ENCODE peak calls at places on chromosomes 11 and 22, in four cellular contexts. Z is AG04449, R is psoas muscle, M is IMR-90. H is an unnamed sample.

GRCh38 chr11:24645563-24645962 is 148.7 kb downstream of the LUZP2 start:
- DNase-seq in Z (no peak), R (no peak), M (no peak), H (no peak)

GRCh38 chr11:33452806-33453205 is 195.6 kb downstream of the HIPK3 start:
- DNase-seq in Z (peak; percentile 82), R (no peak), M (peak; percentile 94), H (peak; percentile 81)

GRCh38 chr11:130641884-130642283 is 193.4 kb downstream of the ADAMTS15 start:
- DNase-seq in Z (no peak), R (no peak), M (no peak), H (no peak)

GRCh38 chr22:32073823-32074380 is 30.8 kb downstream of the SLC5A1 start:
- DNase-seq in Z (no peak), R (no peak), M (no peak), H (no peak)

GRCh38 chr11:94832604-94833238 is 64.6 kb downstream of the AMOTL1 start:
- DNase-seq in Z (no peak), R (no peak), M (no peak), H (no peak)

GRCh38 chr11:88695701-88696414 is 358.3 kb upstream of the CTSC start:
- DNase-seq in Z (no peak), R (no peak), M (no peak), H (no peak)

GRCh38 chr11:26805001-26805400 is 83.1 kb upstream of the SLC5A12 start:
- DNase-seq in Z (no peak), R (no peak), M (no peak), H (no peak)

GRCh38 chr11:110367571-110367970 is 62.2 kb upstream of the FDX1 start:
- DNase-seq in Z (no peak), R (no peak), M (no peak), H (no peak)

GRCh38 chr11:64339754-64340408 is at the start of gene CCDC88B:
- DNase-seq in Z (no peak), R (peak; percentile 59), M (no peak), H (no peak)

GRCh38 chr22:47810505-47811500 is 1048.4 kb downstream of the TBC1D22A start:
- DNase-seq in Z (no peak), R (no peak), M (no peak), H (no peak)

GRCh38 chr11:64058494-64058893 is 22.8 kb downstream of the FLRT1 start:
- DNase-seq in Z (no peak), R (no peak), M (no peak), H (no peak)

GRCh38 chr11:117808768-117809167 is 11.8 kb upstream of the DSCAML1 start:
- DNase-seq in Z (no peak), R (no peak), M (no peak), H (no peak)

GRCh38 chr22:23237841-23238240 is 57.5 kb downstream of the BCR start:
- DNase-seq in Z (no peak), R (no peak), M (no peak), H (no peak)

GRCh38 chr11:627273-627585 is 248 bp upstream of the SCT start:
- DNase-seq in Z (no peak), R (no peak), M (no peak), H (no peak)

GRCh38 chr11:46410021-46410420 is 18.4 kb upstream of the CHRM4 start:
- DNase-seq in Z (no peak), R (no peak), M (no peak), H (no peak)

GRCh38 chr11:19519912-19520641 is 192.6 kb upstream of the NAV2 start:
- DNase-seq in Z (no peak), R (no peak), M (no peak), H (peak; percentile 22)

GRCh38 chr11:4891996-4892640 is 10.4 kb downstream of the OR51T1 start:
- DNase-seq in Z (peak; percentile 59), R (no peak), M (peak; percentile 93), H (peak; percentile 91)

GRCh38 chr11:31643831-31644230 is 134.3 kb downstream of the ELP4 start:
- DNase-seq in Z (no peak), R (no peak), M (peak; percentile 67), H (peak; percentile 35)

GRCh38 chr22:37971475-37972434 is 12.6 kb downstream of the SOX10 start:
- DNase-seq in Z (no peak), R (no peak), M (no peak), H (no peak)

GRCh38 chr11:1923201-1923956 is 3.9 kb downstream of the TNNT3 start:
- DNase-seq in Z (no peak), R (no peak), M (no peak), H (no peak)

GRCh38 chr11:73198677-73199076 is 19.4 kb upstream of the P2RY2 start:
- DNase-seq in Z (no peak), R (no peak), M (no peak), H (no peak)

GRCh38 chr11:1146311-1146864 is 11.4 kb upstream of the MUC5AC start:
- DNase-seq in Z (no peak), R (no peak), M (no peak), H (no peak)

GRCh38 chr11:109859325-109859724 is 233.9 kb upstream of the ZC3H12C start:
- DNase-seq in Z (no peak), R (no peak), M (peak; percentile 92), H (peak; percentile 43)

GRCh38 chr22:25876871-25877270 is 134.9 kb downstream of the MYO18B start:
- DNase-seq in Z (no peak), R (no peak), M (no peak), H (no peak)

GRCh38 chr11:67029146-67029545 is 6.2 kb downstream of the SYT12 start:
- DNase-seq in Z (no peak), R (no peak), M (peak; percentile 31), H (no peak)

GRCh38 chr11:2096001-2096918 is 42.9 kb downstream of the IGF2 start:
- DNase-seq in Z (peak; percentile 33), R (no peak), M (peak; percentile 50), H (no peak)

GRCh38 chr11:103673773-103674172 is 362.7 kb upstream of the DDI1 start:
- DNase-seq in Z (no peak), R (no peak), M (peak; percentile 71), H (no peak)

GRCh38 chr11:60937144-60937527 is 12.9 kb downstream of the TMEM132A start:
- DNase-seq in Z (no peak), R (no peak), M (no peak), H (no peak)

GRCh38 chr11:76523147-76523546 is 78.3 kb downstream of the EMSY start:
- DNase-seq in Z (no peak), R (no peak), M (no peak), H (no peak)

GRCh38 chr11:8332196-8332595 is 68.5 kb upstream of the LMO1 start:
- DNase-seq in Z (no peak), R (no peak), M (no peak), H (no peak)

GRCh38 chr22:50118557-50119168 is 28.9 kb downstream of the MOV10L1 start:
- DNase-seq in Z (peak; percentile 50), R (no peak), M (peak; percentile 100), H (peak; percentile 81)

GRCh38 chr11:95365346-95365745 is 134.3 kb upstream of the SESN3 start:
- DNase-seq in Z (no peak), R (no peak), M (no peak), H (no peak)

GRCh38 chr22:39115976-39116621 is 19.1 kb downstream of the APOBEC3H start:
- DNase-seq in Z (no peak), R (no peak), M (no peak), H (no peak)

GRCh38 chr22:27726726-27727449 is 74.7 kb downstream of the MN1 start:
- DNase-seq in Z (no peak), R (peak; percentile 62), M (peak; percentile 34), H (no peak)

GRCh38 chr22:41780714-41781507 is 19.6 kb upstream of the CCDC134 start:
- DNase-seq in Z (no peak), R (peak; percentile 56), M (peak; percentile 63), H (no peak)

GRCh38 chr22:48563118-48563965 is 1264.3 kb downstream of the BRD1 start:
- DNase-seq in Z (no peak), R (no peak), M (no peak), H (no peak)

GRCh38 chr11:56624661-56625110 is 10.0 kb upstream of the OR5M1 start:
- DNase-seq in Z (no peak), R (no peak), M (peak; percentile 34), H (peak; percentile 2)
- TF ChIP-seq CTCF in Z (no peak), R (peak; percentile 31), M (peak; percentile 58), H (no peak)

GRCh38 chr11:43987384-43988039 is 45.1 kb downstream of the C11orf96 start:
- DNase-seq in Z (peak; percentile 26), R (peak; percentile 92), M (peak; percentile 80), H (peak; percentile 96)
- H3K4me3 ChIP-seq in Z (no peak overlapping the region), R (peak overlapping the region; percentile 10), M (no peak overlapping the region), H (no peak overlapping the region)

GRCh38 chr11:114382509-114382908 is 17.8 kb downstream of the C11orf71 start:
- DNase-seq in Z (no peak), R (no peak), M (no peak), H (no peak)
- TF ChIP-seq CTCF in Z (no peak), R (no peak), M (no peak), H (no peak)

DNA sequence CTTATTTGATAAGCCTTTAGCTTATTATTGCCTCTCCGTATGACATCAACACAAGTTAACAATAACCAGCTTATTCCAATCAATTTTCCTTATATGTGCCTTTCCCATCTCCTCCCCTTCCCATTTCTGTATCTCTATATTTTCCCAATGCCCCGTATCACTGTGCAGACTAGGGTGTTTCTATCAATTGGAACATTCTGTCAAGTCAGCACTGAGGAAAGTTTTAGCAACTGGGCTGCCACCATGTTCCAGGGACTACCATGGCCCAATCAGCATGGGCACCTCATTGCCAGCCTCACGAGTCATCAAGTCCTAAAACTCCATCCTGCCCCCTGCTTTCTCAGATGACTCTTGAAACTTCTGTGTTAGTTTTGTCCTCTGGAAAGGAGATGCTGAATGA is 973.1 kb upstream of the CNTN5 start:
- DNase-seq in Z (no peak), R (no peak), M (no peak), H (no peak)
- H3K4me3 ChIP-seq in Z (no peak overlapping the region), R (no peak overlapping the region), M (no peak overlapping the region), H (no peak overlapping the region)

DNA sequence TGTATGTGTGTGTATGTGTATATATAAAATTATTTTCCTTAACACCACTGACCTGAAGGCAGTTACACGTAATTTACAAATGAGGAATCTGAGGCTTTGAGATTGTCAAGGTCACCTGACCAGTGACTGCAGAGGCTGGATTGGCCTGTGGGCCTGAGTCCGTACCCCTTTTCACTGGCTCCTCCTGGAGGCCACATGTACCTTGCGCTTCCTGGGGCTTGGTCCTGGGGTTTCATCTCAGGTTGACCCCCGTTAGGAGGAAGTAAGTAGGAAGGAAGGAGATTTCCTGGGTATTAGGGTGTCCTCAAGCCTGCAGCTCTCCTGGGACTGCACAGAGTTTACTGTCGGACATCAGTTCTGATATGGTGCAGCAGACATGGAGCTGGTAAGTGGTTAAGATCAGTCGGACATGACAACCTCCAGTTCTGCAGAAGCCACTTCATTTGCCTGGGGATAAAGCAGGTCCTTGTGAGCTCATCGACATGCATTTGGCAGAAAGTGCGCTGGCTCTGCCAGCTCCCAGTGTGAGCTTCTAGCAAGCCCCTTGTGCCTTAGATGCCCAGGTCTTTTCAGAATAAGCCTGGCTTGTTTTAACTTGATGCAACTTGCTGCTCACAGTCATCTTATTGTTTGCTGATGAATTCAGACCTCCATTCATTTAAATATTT is 36.6 kb downstream of the ST3GAL4 start:
- DNase-seq in Z (no peak), R (no peak), M (no peak), H (no peak)
- TF ChIP-seq CTCF in Z (no peak), R (no peak), M (no peak), H (peak; percentile 18)

DNA sequence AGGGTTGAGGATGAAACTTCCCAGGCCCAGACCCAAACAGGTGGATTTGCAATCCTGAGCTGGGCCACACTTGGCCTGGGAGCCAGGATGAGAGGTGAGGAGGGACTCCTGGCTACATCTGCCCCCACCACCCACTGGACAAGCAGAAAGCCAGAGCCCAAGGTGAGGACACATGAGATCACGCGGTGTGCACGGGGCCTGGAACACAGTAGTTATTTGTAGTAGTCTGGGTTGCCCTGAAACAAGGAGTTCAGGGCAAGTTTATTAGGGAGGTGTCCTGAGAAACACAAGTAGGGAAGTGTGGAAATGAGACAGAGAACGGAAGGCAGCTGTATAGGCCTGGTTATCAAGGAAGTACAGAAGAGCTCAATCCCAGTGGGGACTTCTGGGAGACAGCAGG is 647 bp upstream of the SEC14L6 start:
- DNase-seq in Z (no peak), R (no peak), M (no peak), H (no peak)
- H3K4me3 ChIP-seq in Z (no peak overlapping the region), R (no peak overlapping the region), M (no peak overlapping the region), H (no peak overlapping the region)

H was measured in astrocyte of the cerebellum.